ENCODE peak calls at places on chromosomes 5 and 9, in seven cellular contexts. One of them, this sample, is unnamed.

GRCh38 chr5:115343855-115344254 is 47.4 kb upstream of the CCDC112 start:
- DNase-seq in stimulated activated naive CD4-positive, alpha-beta T cell treated with Interleukin-2 at 50 U/mL for 16 hours: no peak
- DNase-seq in activated CD4-positive, alpha-beta memory T cell treated with anti-CD3 and anti-CD28 coated beads, Interleukin-2, amount 10 ng/mL, durations not matched to agents 7 days and 5 days: no peak
- DNase-seq in brain microvascular endothelial cell: peak
- DNase-seq in left ventricle myocardium superior: no peak
- DNase-seq in T-helper 2 cell: no peak
- DNase-seq in ELR: peak
- DNase-seq in this sample: no peak

GRCh38 chr9:91033802-91034201 is 232.2 kb downstream of the SYK start:
- DNase-seq in stimulated activated naive CD4-positive, alpha-beta T cell treated with Interleukin-2 at 50 U/mL for 16 hours: peak
- DNase-seq in activated CD4-positive, alpha-beta memory T cell treated with anti-CD3 and anti-CD28 coated beads, Interleukin-2, amount 10 ng/mL, durations not matched to agents 7 days and 5 days: peak
- DNase-seq in brain microvascular endothelial cell: no peak
- DNase-seq in left ventricle myocardium superior: peak
- DNase-seq in T-helper 2 cell: peak
- DNase-seq in ELR: peak
- DNase-seq in this sample: peak

GRCh38 chr5:148372883-148373282 is 10.9 kb upstream of the FBXO38 start:
- DNase-seq in stimulated activated naive CD4-positive, alpha-beta T cell treated with Interleukin-2 at 50 U/mL for 16 hours: no peak
- DNase-seq in activated CD4-positive, alpha-beta memory T cell treated with anti-CD3 and anti-CD28 coated beads, Interleukin-2, amount 10 ng/mL, durations not matched to agents 7 days and 5 days: no peak
- DNase-seq in brain microvascular endothelial cell: no peak
- DNase-seq in left ventricle myocardium superior: no peak
- DNase-seq in T-helper 2 cell: no peak
- DNase-seq in ELR: no peak
- DNase-seq in this sample: no peak

GRCh38 chr5:92518318-92518913 is 1062.6 kb downstream of the NR2F1-AS1 start:
- DNase-seq in stimulated activated naive CD4-positive, alpha-beta T cell treated with Interleukin-2 at 50 U/mL for 16 hours: no peak
- DNase-seq in activated CD4-positive, alpha-beta memory T cell treated with anti-CD3 and anti-CD28 coated beads, Interleukin-2, amount 10 ng/mL, durations not matched to agents 7 days and 5 days: no peak
- DNase-seq in brain microvascular endothelial cell: peak
- DNase-seq in left ventricle myocardium superior: no peak
- DNase-seq in T-helper 2 cell: peak
- DNase-seq in ELR: peak
- DNase-seq in this sample: peak

GRCh38 chr9:71647094-71647591 is 121.2 kb downstream of the CEMIP2 start:
- DNase-seq in stimulated activated naive CD4-positive, alpha-beta T cell treated with Interleukin-2 at 50 U/mL for 16 hours: no peak
- DNase-seq in activated CD4-positive, alpha-beta memory T cell treated with anti-CD3 and anti-CD28 coated beads, Interleukin-2, amount 10 ng/mL, durations not matched to agents 7 days and 5 days: peak
- DNase-seq in brain microvascular endothelial cell: peak
- DNase-seq in left ventricle myocardium superior: peak
- DNase-seq in T-helper 2 cell: peak
- DNase-seq in ELR: peak
- DNase-seq in this sample: no peak

GRCh38 chr5:75048457-75048953 is 3.9 kb downstream of the GCNT4 start:
- DNase-seq in stimulated activated naive CD4-positive, alpha-beta T cell treated with Interleukin-2 at 50 U/mL for 16 hours: no peak
- DNase-seq in activated CD4-positive, alpha-beta memory T cell treated with anti-CD3 and anti-CD28 coated beads, Interleukin-2, amount 10 ng/mL, durations not matched to agents 7 days and 5 days: no peak
- DNase-seq in brain microvascular endothelial cell: peak
- DNase-seq in left ventricle myocardium superior: no peak
- DNase-seq in T-helper 2 cell: peak
- DNase-seq in ELR: peak
- DNase-seq in this sample: no peak

GRCh38 chr5:145130996-145131395 is 704.1 kb downstream of the PRELID2 start:
- DNase-seq in stimulated activated naive CD4-positive, alpha-beta T cell treated with Interleukin-2 at 50 U/mL for 16 hours: no peak
- DNase-seq in activated CD4-positive, alpha-beta memory T cell treated with anti-CD3 and anti-CD28 coated beads, Interleukin-2, amount 10 ng/mL, durations not matched to agents 7 days and 5 days: no peak
- DNase-seq in brain microvascular endothelial cell: no peak
- DNase-seq in left ventricle myocardium superior: no peak
- DNase-seq in T-helper 2 cell: no peak
- DNase-seq in ELR: peak
- DNase-seq in this sample: no peak

GRCh38 chr5:123785160-123786001 is 273.4 kb downstream of the CSNK1G3 start:
- DNase-seq in stimulated activated naive CD4-positive, alpha-beta T cell treated with Interleukin-2 at 50 U/mL for 16 hours: no peak
- DNase-seq in activated CD4-positive, alpha-beta memory T cell treated with anti-CD3 and anti-CD28 coated beads, Interleukin-2, amount 10 ng/mL, durations not matched to agents 7 days and 5 days: no peak
- DNase-seq in brain microvascular endothelial cell: peak
- DNase-seq in left ventricle myocardium superior: no peak
- DNase-seq in T-helper 2 cell: no peak
- DNase-seq in ELR: peak
- DNase-seq in this sample: no peak

GRCh38 chr5:114184006-114184405 is 177.9 kb upstream of the KCNN2 start:
- DNase-seq in stimulated activated naive CD4-positive, alpha-beta T cell treated with Interleukin-2 at 50 U/mL for 16 hours: no peak
- DNase-seq in activated CD4-positive, alpha-beta memory T cell treated with anti-CD3 and anti-CD28 coated beads, Interleukin-2, amount 10 ng/mL, durations not matched to agents 7 days and 5 days: no peak
- DNase-seq in brain microvascular endothelial cell: no peak
- DNase-seq in left ventricle myocardium superior: no peak
- DNase-seq in T-helper 2 cell: no peak
- DNase-seq in ELR: peak
- DNase-seq in this sample: no peak

GRCh38 chr5:113663879-113664278 is 150.4 kb downstream of the YTHDC2 start:
- DNase-seq in stimulated activated naive CD4-positive, alpha-beta T cell treated with Interleukin-2 at 50 U/mL for 16 hours: peak
- DNase-seq in activated CD4-positive, alpha-beta memory T cell treated with anti-CD3 and anti-CD28 coated beads, Interleukin-2, amount 10 ng/mL, durations not matched to agents 7 days and 5 days: peak
- DNase-seq in brain microvascular endothelial cell: peak
- DNase-seq in left ventricle myocardium superior: peak
- DNase-seq in T-helper 2 cell: peak
- DNase-seq in ELR: peak
- DNase-seq in this sample: no peak

GRCh38 chr9:36328798-36329411 is 70.7 kb upstream of the GNE start:
- DNase-seq in stimulated activated naive CD4-positive, alpha-beta T cell treated with Interleukin-2 at 50 U/mL for 16 hours: no peak
- DNase-seq in activated CD4-positive, alpha-beta memory T cell treated with anti-CD3 and anti-CD28 coated beads, Interleukin-2, amount 10 ng/mL, durations not matched to agents 7 days and 5 days: peak
- DNase-seq in brain microvascular endothelial cell: peak
- DNase-seq in left ventricle myocardium superior: no peak
- DNase-seq in T-helper 2 cell: peak
- DNase-seq in ELR: peak
- DNase-seq in this sample: peak

GRCh38 chr9:18386091-18386490 is 87.9 kb upstream of the ADAMTSL1 start:
- DNase-seq in stimulated activated naive CD4-positive, alpha-beta T cell treated with Interleukin-2 at 50 U/mL for 16 hours: no peak
- DNase-seq in activated CD4-positive, alpha-beta memory T cell treated with anti-CD3 and anti-CD28 coated beads, Interleukin-2, amount 10 ng/mL, durations not matched to agents 7 days and 5 days: no peak
- DNase-seq in brain microvascular endothelial cell: no peak
- DNase-seq in left ventricle myocardium superior: no peak
- DNase-seq in T-helper 2 cell: no peak
- DNase-seq in ELR: no peak
- DNase-seq in this sample: no peak

GRCh38 chr9:120937596-120937995 is 11.0 kb upstream of the TRAF1 start:
- DNase-seq in stimulated activated naive CD4-positive, alpha-beta T cell treated with Interleukin-2 at 50 U/mL for 16 hours: no peak
- DNase-seq in activated CD4-positive, alpha-beta memory T cell treated with anti-CD3 and anti-CD28 coated beads, Interleukin-2, amount 10 ng/mL, durations not matched to agents 7 days and 5 days: no peak
- DNase-seq in brain microvascular endothelial cell: no peak
- DNase-seq in left ventricle myocardium superior: no peak
- DNase-seq in T-helper 2 cell: no peak
- DNase-seq in ELR: no peak
- DNase-seq in this sample: no peak

GRCh38 chr9:82934949-82935348 is 128.0 kb downstream of the RASEF start:
- DNase-seq in stimulated activated naive CD4-positive, alpha-beta T cell treated with Interleukin-2 at 50 U/mL for 16 hours: no peak
- DNase-seq in activated CD4-positive, alpha-beta memory T cell treated with anti-CD3 and anti-CD28 coated beads, Interleukin-2, amount 10 ng/mL, durations not matched to agents 7 days and 5 days: no peak
- DNase-seq in brain microvascular endothelial cell: peak
- DNase-seq in left ventricle myocardium superior: no peak
- DNase-seq in T-helper 2 cell: no peak
- DNase-seq in ELR: peak
- DNase-seq in this sample: no peak

GRCh38 chr5:131209506-131210191 is 38.9 kb downstream of the LYRM7 start:
- DNase-seq in stimulated activated naive CD4-positive, alpha-beta T cell treated with Interleukin-2 at 50 U/mL for 16 hours: peak
- DNase-seq in activated CD4-positive, alpha-beta memory T cell treated with anti-CD3 and anti-CD28 coated beads, Interleukin-2, amount 10 ng/mL, durations not matched to agents 7 days and 5 days: peak
- DNase-seq in brain microvascular endothelial cell: no peak
- DNase-seq in left ventricle myocardium superior: no peak
- DNase-seq in T-helper 2 cell: peak
- DNase-seq in ELR: no peak
- DNase-seq in this sample: no peak

GRCh38 chr5:6545770-6546690 is 86.8 kb downstream of the NSUN2 start:
- DNase-seq in stimulated activated naive CD4-positive, alpha-beta T cell treated with Interleukin-2 at 50 U/mL for 16 hours: no peak
- DNase-seq in activated CD4-positive, alpha-beta memory T cell treated with anti-CD3 and anti-CD28 coated beads, Interleukin-2, amount 10 ng/mL, durations not matched to agents 7 days and 5 days: no peak
- DNase-seq in brain microvascular endothelial cell: no peak
- DNase-seq in left ventricle myocardium superior: no peak
- DNase-seq in T-helper 2 cell: no peak
- DNase-seq in ELR: no peak
- DNase-seq in this sample: no peak

GRCh38 chr5:154087260-154087659 is 48.5 kb downstream of the MFAP3 start:
- DNase-seq in stimulated activated naive CD4-positive, alpha-beta T cell treated with Interleukin-2 at 50 U/mL for 16 hours: no peak
- DNase-seq in activated CD4-positive, alpha-beta memory T cell treated with anti-CD3 and anti-CD28 coated beads, Interleukin-2, amount 10 ng/mL, durations not matched to agents 7 days and 5 days: no peak
- DNase-seq in brain microvascular endothelial cell: peak
- DNase-seq in left ventricle myocardium superior: no peak
- DNase-seq in T-helper 2 cell: peak
- DNase-seq in ELR: peak
- DNase-seq in this sample: no peak

GRCh38 chr5:54457094-54457531 is 1.6 kb downstream of the HSPB3 start:
- DNase-seq in stimulated activated naive CD4-positive, alpha-beta T cell treated with Interleukin-2 at 50 U/mL for 16 hours: no peak
- DNase-seq in activated CD4-positive, alpha-beta memory T cell treated with anti-CD3 and anti-CD28 coated beads, Interleukin-2, amount 10 ng/mL, durations not matched to agents 7 days and 5 days: no peak
- DNase-seq in brain microvascular endothelial cell: peak
- DNase-seq in left ventricle myocardium superior: peak
- DNase-seq in T-helper 2 cell: no peak
- DNase-seq in ELR: peak
- DNase-seq in this sample: no peak

GRCh38 chr9:134282138-134282650 is 44.1 kb upstream of the RXRA start:
- DNase-seq in stimulated activated naive CD4-positive, alpha-beta T cell treated with Interleukin-2 at 50 U/mL for 16 hours: no peak
- DNase-seq in activated CD4-positive, alpha-beta memory T cell treated with anti-CD3 and anti-CD28 coated beads, Interleukin-2, amount 10 ng/mL, durations not matched to agents 7 days and 5 days: no peak
- DNase-seq in brain microvascular endothelial cell: no peak
- DNase-seq in left ventricle myocardium superior: no peak
- DNase-seq in T-helper 2 cell: no peak
- DNase-seq in ELR: no peak
- DNase-seq in this sample: no peak

GRCh38 chr9:91750343-91750742 is 199.7 kb downstream of the ROR2 start:
- DNase-seq in stimulated activated naive CD4-positive, alpha-beta T cell treated with Interleukin-2 at 50 U/mL for 16 hours: no peak
- DNase-seq in activated CD4-positive, alpha-beta memory T cell treated with anti-CD3 and anti-CD28 coated beads, Interleukin-2, amount 10 ng/mL, durations not matched to agents 7 days and 5 days: no peak
- DNase-seq in brain microvascular endothelial cell: no peak
- DNase-seq in left ventricle myocardium superior: no peak
- DNase-seq in T-helper 2 cell: no peak
- DNase-seq in ELR: no peak
- DNase-seq in this sample: no peak

GRCh38 chr5:98428806-98429205 is 344.7 kb upstream of the RGMB start:
- DNase-seq in stimulated activated naive CD4-positive, alpha-beta T cell treated with Interleukin-2 at 50 U/mL for 16 hours: no peak
- DNase-seq in activated CD4-positive, alpha-beta memory T cell treated with anti-CD3 and anti-CD28 coated beads, Interleukin-2, amount 10 ng/mL, durations not matched to agents 7 days and 5 days: no peak
- DNase-seq in brain microvascular endothelial cell: peak
- DNase-seq in left ventricle myocardium superior: no peak
- DNase-seq in T-helper 2 cell: peak
- DNase-seq in ELR: peak
- DNase-seq in this sample: no peak

GRCh38 chr9:15584383-15584782 is 31.5 kb downstream of the CCDC171 start:
- DNase-seq in stimulated activated naive CD4-positive, alpha-beta T cell treated with Interleukin-2 at 50 U/mL for 16 hours: no peak
- DNase-seq in activated CD4-positive, alpha-beta memory T cell treated with anti-CD3 and anti-CD28 coated beads, Interleukin-2, amount 10 ng/mL, durations not matched to agents 7 days and 5 days: no peak
- DNase-seq in brain microvascular endothelial cell: no peak
- DNase-seq in left ventricle myocardium superior: no peak
- DNase-seq in T-helper 2 cell: no peak
- DNase-seq in ELR: no peak
- DNase-seq in this sample: no peak